ENCODE peak calls at places on chromosomes 3 and 15, in nine cellular contexts. H is heart left ventricle; T is skeletal muscle cell; U is CD4-positive, CD25-positive, alpha-beta regulatory T cell; I is psoas muscle; B is breast epithelium; X is lung; G is lower leg skin; P is K562. Y is an unnamed sample.

GRCh38 chr3:75906555-75907112 is 121.3 kb upstream of the ZNF717 start:
- DNase-seq in H (no peak), T (no peak), U (no peak), I (peak), B (no peak), X (no peak), G (no peak), P (no peak), Y (peak)

GRCh38 chr3:109131276-109131675 is 5.2 kb upstream of the C3orf85 start:
- DNase-seq in H (no peak), T (no peak), U (no peak), I (no peak), B (no peak), X (no peak), G (no peak), P (no peak), Y (no peak)

GRCh38 chr3:117752984-117753717 is 1043.6 kb downstream of the TUSC7 start:
- DNase-seq in H (no peak), T (peak), U (no peak), I (no peak), B (no peak), X (no peak), G (no peak), P (no peak), Y (no peak)

GRCh38 chr3:195154111-195154791 is 116.7 kb downstream of the XXYLT1 start:
- DNase-seq in H (no peak), T (no peak), U (no peak), I (no peak), B (no peak), X (no peak), G (no peak), P (no peak), Y (no peak)

GRCh38 chr3:111070772-111071256 is 802 bp upstream of the NECTIN3 start:
- DNase-seq in H (no peak), T (no peak), U (no peak), I (no peak), B (peak), X (no peak), G (peak), P (no peak), Y (no peak)

GRCh38 chr3:71585126-71585525 is 1.6 kb upstream of the FOXP1 start:
- DNase-seq in H (no peak), T (no peak), U (no peak), I (no peak), B (no peak), X (no peak), G (no peak), P (peak), Y (no peak)

GRCh38 chr15:67456677-67457529 is 64.0 kb upstream of the C15orf61 start:
- DNase-seq in H (peak), T (no peak), U (peak), I (peak), B (peak), X (peak), G (peak), P (peak), Y (peak)

GRCh38 chr15:65945616-65946015 is 76.3 kb downstream of the RAB11A start:
- DNase-seq in H (no peak), T (no peak), U (no peak), I (no peak), B (no peak), X (no peak), G (no peak), P (peak), Y (no peak)

DNA sequence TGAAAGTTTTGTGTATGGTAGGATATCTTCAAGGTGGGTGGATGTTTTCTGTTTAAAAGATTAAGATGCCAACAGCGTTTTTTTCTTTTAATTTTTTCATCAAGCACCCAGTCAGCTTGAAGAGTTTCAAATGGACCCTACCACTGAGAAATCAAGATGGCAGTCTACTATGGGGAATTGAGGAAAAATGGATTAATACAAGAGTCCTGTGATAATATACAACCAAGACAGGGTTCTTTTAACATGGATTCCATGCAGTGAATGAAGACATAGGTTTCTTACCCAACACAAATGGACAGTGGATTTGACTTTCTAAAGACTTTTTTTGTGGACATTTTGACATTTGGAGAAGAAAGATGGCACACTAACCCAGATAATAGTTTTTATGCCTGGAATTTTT is 2.5 kb upstream of the CHD2 start:
- DNase-seq in H (no peak), T (no peak), U (no peak), I (no peak), B (no peak), X (no peak), G (no peak), P (no peak), Y (no peak)
- H3K4me3 ChIP-seq in H (no peak), T (no peak), U (peak), I (no peak), B (no peak), X (no peak), G (no peak), P (no peak), Y (no peak)

GRCh38 chr15:22948056-22948455 is 32.1 kb downstream of the CYFIP1 start:
- DNase-seq in H (no peak), T (no peak), U (no peak), I (no peak), B (no peak), X (no peak), G (no peak), P (no peak), Y (no peak)

GRCh38 chr15:22951031-22951380 is 29.2 kb downstream of the CYFIP1 start:
- DNase-seq in H (no peak), T (no peak), U (no peak), I (no peak), B (peak), X (no peak), G (no peak), P (no peak), Y (no peak)

GRCh38 chr15:22950211-22950990 is 29.8 kb downstream of the CYFIP1 start:
- DNase-seq in H (no peak), T (no peak), U (no peak), I (no peak), B (no peak), X (no peak), G (no peak), P (no peak), Y (no peak)

GRCh38 chr15:22947101-22948000 is 32.8 kb downstream of the CYFIP1 start:
- DNase-seq in H (no peak), T (no peak), U (no peak), I (no peak), B (no peak), X (no peak), G (no peak), P (no peak), Y (no peak)

GRCh38 chr15:22949074-22949547 is 31.1 kb downstream of the CYFIP1 start:
- DNase-seq in H (peak), T (peak), U (no peak), I (peak), B (peak), X (no peak), G (no peak), P (peak), Y (no peak)
- H3K4me3 ChIP-seq in H (no peak), T (peak), U (no peak), I (peak), B (peak), X (no peak), G (no peak), P (peak), Y (no peak)

DNA sequence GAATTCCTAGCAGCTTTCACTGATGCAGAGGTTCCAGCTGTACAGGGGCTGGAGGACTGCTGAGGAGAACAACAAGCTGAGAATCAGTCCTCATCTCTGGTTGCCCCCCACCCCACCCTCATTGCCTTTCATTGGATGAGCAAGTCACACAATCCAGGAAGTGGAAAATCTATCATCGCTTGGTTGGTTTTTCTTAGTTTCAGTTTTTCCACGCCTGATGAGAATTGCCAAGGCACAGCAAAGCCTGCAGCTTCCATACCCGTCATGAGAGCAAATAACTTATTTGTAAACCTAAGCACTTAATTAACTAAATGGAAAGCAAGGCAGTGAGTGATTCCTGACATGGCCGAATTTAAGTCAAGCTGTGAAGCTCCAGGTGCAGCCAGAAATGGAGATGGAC is 21.4 kb upstream of the LIPC start:
- DNase-seq in H (no peak), T (no peak), U (peak), I (no peak), B (no peak), X (no peak), G (peak), P (no peak), Y (peak)
- H3K4me3 ChIP-seq in H (no peak), T (peak), U (peak), I (peak), B (peak), X (no peak), G (no peak), P (peak), Y (peak)

DNA sequence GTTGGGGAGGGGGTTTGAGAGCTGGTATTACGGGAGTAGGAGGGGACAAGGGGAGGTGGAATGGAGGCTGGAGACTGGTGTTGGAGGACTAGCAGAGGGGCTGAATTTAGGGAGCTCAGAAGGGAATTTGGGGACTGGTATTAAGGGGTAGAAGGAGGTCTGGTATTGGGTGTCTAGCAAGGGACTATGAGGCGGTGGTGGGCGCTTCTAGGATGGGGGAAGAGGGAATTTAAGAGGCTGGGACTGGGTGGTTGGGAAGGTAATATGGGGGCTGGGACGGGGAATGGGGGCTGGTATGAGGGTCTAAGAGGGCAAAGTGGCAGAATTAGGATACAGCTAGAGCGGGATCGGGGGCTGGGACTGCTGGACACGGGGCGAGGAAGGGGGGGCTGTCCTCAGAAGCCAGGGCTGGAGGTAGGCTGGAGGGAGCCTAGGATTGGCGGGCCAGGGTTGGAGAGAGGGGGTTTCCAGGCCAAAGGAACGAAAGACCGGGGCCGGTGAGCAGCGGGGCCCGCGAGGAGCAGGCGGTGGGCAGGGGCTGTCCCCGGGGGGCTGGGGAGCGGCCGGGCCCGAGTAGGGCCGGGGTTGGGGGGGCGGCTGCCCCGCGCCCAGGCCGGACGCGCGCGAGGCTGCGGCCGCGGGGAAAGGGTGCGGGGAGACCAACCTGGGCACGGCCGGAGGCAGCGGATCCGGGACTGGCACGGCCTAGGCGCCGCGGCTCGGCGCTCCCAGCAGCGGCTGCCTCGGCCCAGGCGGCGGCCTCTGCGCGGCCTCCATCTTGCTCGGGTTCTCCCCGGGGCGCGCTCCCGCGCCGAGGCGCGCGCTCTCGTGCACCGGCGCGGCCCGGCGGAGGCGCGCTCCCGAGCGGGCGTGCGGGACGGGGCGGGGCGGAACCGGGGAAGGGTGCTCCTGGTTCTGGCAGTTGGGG is at the start of gene LHFPL4:
- DNase-seq in H (no peak), T (no peak), U (no peak), I (no peak), B (no peak), X (no peak), G (no peak), P (peak), Y (no peak)
- H3K4me3 ChIP-seq in H (no peak), T (no peak), U (no peak), I (no peak), B (peak), X (no peak), G (no peak), P (no peak), Y (peak)

GRCh38 chr3:197713477-197713822 is 23.3 kb downstream of the RUBCN start:
- DNase-seq in H (no peak), T (no peak), U (no peak), I (peak), B (no peak), X (no peak), G (no peak), P (no peak), Y (no peak)
- H3K4me3 ChIP-seq in H (no peak), T (no peak), U (peak), I (peak), B (no peak), X (no peak), G (no peak), P (no peak), Y (no peak)

GRCh38 chr15:81893182-81893833 is 152.5 kb downstream of the MEX3B start:
- DNase-seq in H (no peak), T (no peak), U (no peak), I (no peak), B (no peak), X (no peak), G (no peak), P (no peak), Y (no peak)
- H3K4me3 ChIP-seq in H (no peak), T (no peak), U (no peak), I (no peak), B (no peak), X (no peak), G (no peak), P (no peak), Y (no peak)

DNA sequence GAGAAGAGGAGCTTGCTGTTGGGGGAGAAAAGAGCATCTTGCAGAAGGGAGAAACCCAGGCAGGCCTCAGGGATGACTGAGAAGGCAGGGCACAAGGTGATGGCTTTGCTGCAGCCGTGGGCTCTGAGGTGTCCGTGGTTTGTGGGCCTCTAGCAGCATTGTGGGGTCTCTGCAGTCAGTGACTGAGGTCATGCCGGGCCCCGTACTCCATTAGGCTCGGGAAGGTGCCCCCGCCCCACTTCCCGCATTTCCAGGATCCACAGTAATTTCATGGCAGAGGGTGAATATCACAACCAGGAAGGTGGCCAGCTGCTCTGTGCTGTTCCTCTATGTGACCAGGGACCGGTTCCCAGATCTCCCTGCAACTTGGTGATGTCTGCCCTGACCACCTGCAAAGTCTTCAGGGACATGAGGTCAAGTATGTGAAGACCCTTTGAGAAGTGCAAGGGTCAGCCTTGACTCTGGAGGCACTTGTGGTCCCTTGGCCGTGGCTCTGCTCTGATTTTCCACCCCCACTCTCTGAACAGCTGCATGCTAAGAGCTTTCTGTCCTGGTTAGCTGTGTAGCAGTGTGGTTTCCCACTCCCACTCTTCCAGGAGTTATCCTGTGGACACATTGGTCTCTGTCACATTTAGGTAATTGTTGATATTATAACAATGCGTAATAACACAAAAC is 3.6 kb downstream of the KLF13 start:
- DNase-seq in H (no peak), T (no peak), U (no peak), I (no peak), B (no peak), X (no peak), G (no peak), P (no peak), Y (no peak)
- H3K4me3 ChIP-seq in H (no peak), T (no peak), U (peak), I (peak), B (peak), X (peak), G (no peak), P (no peak), Y (no peak)

GRCh38 chr15:100918034-100918689 is 995 bp upstream of the LRRK1 start:
- DNase-seq in H (peak), T (no peak), U (no peak), I (peak), B (peak), X (peak), G (peak), P (peak), Y (peak)
- H3K4me3 ChIP-seq in H (peak), T (peak), U (peak), I (peak), B (peak), X (no peak), G (peak), P (no peak), Y (peak)

GRCh38 chr3:46236294-46237054 is 5.8 kb upstream of the CCR3 start:
- DNase-seq in H (no peak), T (no peak), U (no peak), I (no peak), B (no peak), X (no peak), G (no peak), P (no peak), Y (no peak)
- H3K4me3 ChIP-seq in H (no peak), T (no peak), U (no peak), I (no peak), B (no peak), X (no peak), G (no peak), P (no peak), Y (no peak)

Y was measured in MG63.